ENCODE peak calls at places on chromosomes 1 and 21, in eight cellular contexts. L is hepatocyte, J is cerebellar nuclear complex, V is GM03348, Q is pancreas, X is KBM-7, R is A172, S is IMR-90. Z is an unnamed sample.
A peak's percentile ranks its signal among the peaks of the same experiment; 100 is the strongest.

GRCh38 chr1:59298178-59298583 is 1.3 kb downstream of the FGGY start:
- DNase-seq in L (no peak), J (no peak), V (no peak), Q (no peak), X (no peak), R (no peak), S (no peak), Z (no peak)

GRCh38 chr21:45801989-45802388 is 158.5 kb downstream of the PCBP3 start:
- DNase-seq in L (no peak), J (no peak), V (no peak), Q (peak; percentile 23), X (no peak), R (no peak), S (no peak), Z (no peak)

GRCh38 chr1:228723287-228723686 is 12.0 kb upstream of the RHOU start:
- DNase-seq in L (no peak), J (no peak), V (no peak), Q (no peak), X (no peak), R (no peak), S (no peak), Z (no peak)

GRCh38 chr21:37530901-37531351 is 164.4 kb downstream of the DYRK1A start:
- DNase-seq in L (no peak), J (no peak), V (no peak), Q (no peak), X (no peak), R (no peak), S (no peak), Z (no peak)

GRCh38 chr1:185170291-185170848 is 13.4 kb downstream of the SWT1 start:
- DNase-seq in L (peak; percentile 79), J (no peak), V (peak; percentile 69), Q (no peak), X (peak; percentile 86), R (peak; percentile 62), S (peak; percentile 67), Z (peak; percentile 70)

GRCh38 chr1:116871772-116872146 is 38.0 kb upstream of the PTGFRN start:
- DNase-seq in L (no peak), J (no peak), V (no peak), Q (no peak), X (no peak), R (no peak), S (no peak), Z (no peak)

GRCh38 chr1:230819976-230820375 is 48.3 kb downstream of the C1orf198 start:
- DNase-seq in L (no peak), J (no peak), V (no peak), Q (no peak), X (no peak), R (no peak), S (no peak), Z (no peak)

GRCh38 chr21:15703932-15704331 is 25.9 kb upstream of the USP25 start:
- DNase-seq in L (no peak), J (no peak), V (no peak), Q (no peak), X (no peak), R (no peak), S (no peak), Z (no peak)

GRCh38 chr1:174051956-174052355 is 29.8 kb upstream of the RC3H1 start:
- DNase-seq in L (no peak), J (no peak), V (peak; percentile 16), Q (no peak), X (no peak), R (no peak), S (no peak), Z (no peak)

GRCh38 chr1:37752583-37753471 is 12.1 kb downstream of the EPHA10 start:
- DNase-seq in L (peak; percentile 75), J (no peak), V (peak; percentile 70), Q (peak; percentile 84), X (no peak), R (no peak), S (no peak), Z (no peak)

GRCh38 chr1:199269241-199269640 is 630.4 kb downstream of the PTPRC start:
- DNase-seq in L (no peak), J (no peak), V (no peak), Q (no peak), X (no peak), R (no peak), S (peak; percentile 20), Z (no peak)

GRCh38 chr21:28228624-28228995 is 764.1 kb downstream of the LTN1 start:
- DNase-seq in L (no peak), J (no peak), V (no peak), Q (no peak), X (no peak), R (no peak), S (no peak), Z (no peak)

GRCh38 chr1:110068646-110069301 is 1.7 kb downstream of the ALX3 start:
- DNase-seq in L (no peak), J (no peak), V (no peak), Q (no peak), X (no peak), R (no peak), S (no peak), Z (no peak)

GRCh38 chr1:158003409-158003805 is 10.0 kb downstream of the KIRREL1 start:
- DNase-seq in L (no peak), J (no peak), V (peak; percentile 69), Q (no peak), X (no peak), R (no peak), S (peak; percentile 60), Z (no peak)

GRCh38 chr1:67575861-67576260 is 109.1 kb upstream of the GADD45A start:
- DNase-seq in L (no peak), J (no peak), V (peak; percentile 69), Q (no peak), X (no peak), R (peak; percentile 30), S (peak; percentile 93), Z (no peak)

GRCh38 chr1:220391426-220391825 is 119.2 kb upstream of the RAB3GAP2 start:
- DNase-seq in L (no peak), J (no peak), V (no peak), Q (no peak), X (no peak), R (no peak), S (no peak), Z (no peak)

GRCh38 chr1:7930547-7931445 is 9.8 kb downstream of the TNFRSF9 start:
- DNase-seq in L (no peak), J (no peak), V (no peak), Q (no peak), X (peak; percentile 27), R (no peak), S (no peak), Z (no peak)

GRCh38 chr21:43364851-43365424 is 62.0 kb downstream of the SIK1 start:
- DNase-seq in L (peak; percentile 46), J (no peak), V (no peak), Q (peak; percentile 58), X (no peak), R (no peak), S (no peak), Z (peak; percentile 51)

GRCh38 chr1:229848762-229849677 is 218.0 kb upstream of the GALNT2 start:
- DNase-seq in L (peak; percentile 34), J (no peak), V (peak; percentile 46), Q (no peak), X (peak; percentile 62), R (peak; percentile 36), S (peak; percentile 26), Z (peak; percentile 2)

GRCh38 chr1:77889671-77890070 is 1.2 kb downstream of the NEXN start:
- DNase-seq in L (peak; percentile 16), J (no peak), V (peak; percentile 66), Q (no peak), X (no peak), R (peak; percentile 55), S (peak; percentile 91), Z (no peak)

GRCh38 chr1:218967254-218967653 is 206.4 kb upstream of the LYPLAL1 start:
- DNase-seq in L (no peak), J (no peak), V (no peak), Q (no peak), X (no peak), R (no peak), S (no peak), Z (no peak)

GRCh38 chr1:2523891-2524609 is 2.3 kb downstream of the PANK4 start:
- DNase-seq in L (no peak), J (no peak), V (no peak), Q (no peak), X (no peak), R (no peak), S (no peak), Z (no peak)

GRCh38 chr21:45334591-45335081 is 46.9 kb upstream of the POFUT2 start:
- DNase-seq in L (no peak), J (no peak), V (no peak), Q (peak; percentile 51), X (no peak), R (no peak), S (no peak), Z (no peak)

GRCh38 chr1:32983039-32983438 is 18.4 kb upstream of the RNF19B start:
- DNase-seq in L (no peak), J (no peak), V (no peak), Q (no peak), X (no peak), R (no peak), S (no peak), Z (no peak)

GRCh38 chr1:54680387-54680786 is 35.3 kb upstream of the TTC4 start:
- DNase-seq in L (no peak), J (no peak), V (no peak), Q (no peak), X (no peak), R (no peak), S (no peak), Z (no peak)

GRCh38 chr1:68551459-68551858 is 54.6 kb upstream of the DEPDC1 start:
- DNase-seq in L (no peak), J (no peak), V (no peak), Q (no peak), X (no peak), R (no peak), S (no peak), Z (no peak)

GRCh38 chr1:59016390-59016789 is 232.5 kb upstream of the JUN start:
- DNase-seq in L (no peak), J (no peak), V (no peak), Q (no peak), X (no peak), R (peak; percentile 21), S (no peak), Z (no peak)

GRCh38 chr1:9852410-9853301 is 28.9 kb upstream of the CLSTN1 start:
- DNase-seq in L (peak; percentile 70), J (no peak), V (peak; percentile 43), Q (peak; percentile 17), X (no peak), R (peak; percentile 14), S (peak; percentile 59), Z (no peak)

GRCh38 chr1:171226757-171227370 is 21.4 kb upstream of the FMO1 start:
- DNase-seq in L (peak; percentile 83), J (no peak), V (peak; percentile 69), Q (no peak), X (peak; percentile 45), R (peak; percentile 71), S (peak; percentile 80), Z (peak; percentile 70)

GRCh38 chr1:206839857-206840256 is 25.6 kb upstream of the IL20 start:
- DNase-seq in L (peak; percentile 56), J (no peak), V (peak; percentile 80), Q (no peak), X (no peak), R (peak; percentile 93), S (peak; percentile 71), Z (no peak)

GRCh38 chr1:151342562-151342961 is 4.5 kb downstream of the RFX5 start:
- DNase-seq in L (no peak), J (no peak), V (no peak), Q (no peak), X (no peak), R (no peak), S (no peak), Z (no peak)